ENCODE peak calls at places on chromosomes 3 and 15, in four cellular contexts. M is H1, Q is K562, C is HCT116. Y is an unnamed sample.

GRCh38 chr3:46912986-46913385 is 35.5 kb downstream of the PTH1R start:
- DNase-seq in M (no peak), Q (no peak), C (no peak), Y (no peak)

GRCh38 chr3:133408961-133409360 is 9.1 kb downstream of the BFSP2 start:
- DNase-seq in M (no peak), Q (no peak), C (no peak), Y (no peak)

GRCh38 chr15:41735033-41735432 is 39.3 kb upstream of the MAPKBP1 start:
- DNase-seq in M (no peak), Q (no peak), C (no peak), Y (no peak)

GRCh38 chr3:126716057-126716456 is 12.0 kb downstream of the CHCHD6 start:
- DNase-seq in M (no peak), Q (no peak), C (no peak), Y (no peak)

GRCh38 chr3:126996905-126997304 is 14.0 kb downstream of the PLXNA1 start:
- DNase-seq in M (no peak), Q (no peak), C (no peak), Y (no peak)

GRCh38 chr3:127374626-127375010 is 86.8 kb upstream of the PRR20G start:
- DNase-seq in M (no peak), Q (no peak), C (no peak), Y (no peak)

GRCh38 chr3:138942271-138942670 is 4.7 kb downstream of the FOXL2 start:
- DNase-seq in M (no peak), Q (no peak), C (no peak), Y (no peak)

GRCh38 chr15:76333720-76334437 is 2.7 kb upstream of the ISL2 start:
- DNase-seq in M (no peak), Q (peak), C (no peak), Y (peak)

GRCh38 chr3:43737001-43737440 is 46.3 kb downstream of the ABHD5 start:
- DNase-seq in M (no peak), Q (no peak), C (no peak), Y (no peak)

GRCh38 chr3:73096169-73096568 is 34.7 kb downstream of the EBLN2 start:
- DNase-seq in M (no peak), Q (no peak), C (no peak), Y (no peak)

GRCh38 chr3:73098026-73098425 is 36.6 kb downstream of the EBLN2 start:
- DNase-seq in M (no peak), Q (no peak), C (no peak), Y (no peak)

GRCh38 chr3:73098873-73099272 is 37.4 kb downstream of the EBLN2 start:
- DNase-seq in M (no peak), Q (no peak), C (no peak), Y (no peak)

GRCh38 chr3:73094127-73094526 is 32.7 kb downstream of the EBLN2 start:
- DNase-seq in M (no peak), Q (peak), C (peak), Y (peak)

DNA sequence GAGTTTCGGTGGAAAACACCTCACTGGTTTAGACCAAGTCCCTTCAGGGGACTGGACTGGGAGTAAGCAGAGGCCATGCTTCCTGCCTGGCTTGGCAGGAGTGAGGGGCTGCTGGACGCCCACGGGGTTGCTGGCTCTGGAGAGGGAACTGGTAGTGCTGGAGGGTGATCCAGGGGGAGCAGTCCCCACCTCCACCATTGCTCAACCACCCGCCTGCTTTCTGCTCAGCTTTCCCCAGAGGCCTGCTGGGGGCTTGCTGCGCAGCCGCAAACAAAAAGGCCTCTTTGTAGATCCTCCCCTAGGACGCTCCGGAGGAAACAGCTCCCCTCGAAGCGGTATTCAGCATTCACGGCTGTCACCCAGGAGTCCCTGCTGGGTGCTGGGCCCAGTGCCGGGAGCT is 33.5 kb downstream of the EBLN2 start:
- DNase-seq in M (no peak), Q (no peak), C (no peak), Y (no peak)
- TF ChIP-seq FOSL1 in M (no peak), Q (no peak), C (no peak), Y (no peak)

GRCh38 chr15:43517354-43518072 is at the start of gene MAP1A:
- DNase-seq in M (no peak), Q (peak), C (no peak), Y (no peak)
- TF ChIP-seq MAX in M (no peak), Q (no peak), C (no peak), Y (no peak)

DNA sequence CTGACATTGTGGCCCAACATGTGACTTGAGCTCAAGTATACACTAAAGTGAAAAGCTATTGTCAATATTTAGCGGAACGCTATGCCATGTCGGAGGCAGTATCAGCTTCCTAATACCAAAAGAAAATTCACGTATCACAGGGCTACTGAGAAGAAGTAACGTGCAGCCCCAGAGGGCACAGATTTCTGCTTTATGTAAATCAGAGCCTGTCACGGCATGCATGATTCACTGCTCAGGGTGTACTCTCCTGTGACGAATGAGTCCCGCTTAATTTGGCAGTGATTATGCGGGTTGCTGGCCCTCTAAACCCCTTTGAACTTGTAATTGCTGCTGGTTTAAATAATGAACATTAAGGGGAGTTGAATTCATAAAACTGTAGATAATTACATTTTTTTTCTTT is 85.3 kb downstream of the MEIS2 start:
- DNase-seq in M (no peak), Q (no peak), C (no peak), Y (no peak)
- TF ChIP-seq FOSL1 in M (no peak), Q (no peak), C (no peak), Y (no peak)

GRCh38 chr3:16231983-16232382 is 32.8 kb downstream of the DPH3 start:
- DNase-seq in M (no peak), Q (no peak), C (no peak), Y (no peak)
- TF ChIP-seq MAX in M (no peak), Q (no peak), C (no peak), Y (no peak)

DNA sequence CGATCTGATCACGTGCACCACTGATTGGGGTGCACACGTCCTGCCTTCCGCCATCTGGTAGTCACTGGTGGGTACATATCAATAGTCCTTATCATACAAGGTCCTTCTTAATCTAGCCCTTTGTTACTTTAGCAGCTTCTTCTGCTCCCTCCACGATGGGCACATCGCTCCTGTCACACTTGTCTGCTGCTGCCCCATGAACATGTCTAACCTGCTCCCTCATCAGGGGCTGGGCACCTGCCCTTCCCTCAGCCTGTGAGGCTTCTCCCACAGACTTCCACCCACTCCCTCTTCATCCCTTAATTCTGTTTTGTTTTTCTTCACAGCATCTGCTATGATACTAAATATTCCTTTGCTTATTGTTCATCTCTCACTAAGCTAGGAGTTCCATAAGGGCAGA is 82.5 kb downstream of the UACA start:
- DNase-seq in M (no peak), Q (no peak), C (no peak), Y (no peak)
- TF ChIP-seq FOSL1 in M (no peak), Q (no peak), C (no peak), Y (no peak)

DNA sequence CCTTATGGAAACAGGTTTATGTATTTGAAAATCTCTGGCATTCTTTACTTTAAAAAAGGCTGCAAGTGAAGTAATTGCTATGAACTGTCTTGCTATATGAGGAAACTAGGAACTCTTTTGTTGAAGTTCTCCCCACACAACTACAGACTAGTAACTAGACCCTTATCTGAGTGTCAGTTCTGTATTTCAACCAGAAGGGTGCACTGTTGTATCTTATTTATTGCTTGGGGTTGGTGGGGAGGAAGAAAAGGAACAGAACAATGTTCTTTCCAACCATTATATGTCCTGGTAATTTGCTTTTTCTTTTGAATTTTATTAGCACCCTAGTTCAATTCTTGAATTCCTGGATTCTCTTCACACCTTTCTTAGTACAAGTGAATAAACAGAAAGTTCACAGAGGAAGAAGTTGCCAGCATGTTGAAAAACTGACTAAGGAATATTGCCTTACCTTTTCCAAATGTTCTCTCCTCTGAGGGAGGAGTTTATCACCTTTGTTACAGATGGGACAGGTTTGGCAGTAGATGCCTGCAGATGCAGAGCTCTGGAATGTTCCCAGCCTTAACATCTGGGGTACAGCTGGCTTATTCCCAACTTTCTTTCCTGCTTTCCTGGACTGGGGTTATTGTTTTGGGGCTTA is 162.4 kb upstream of the CFAP20DC start:
- DNase-seq in M (no peak), Q (peak), C (peak), Y (peak)
- TF ChIP-seq MAX in M (no peak), Q (no peak), C (no peak), Y (no peak)